ENCODE peak calls at places on chromosomes 12 and 14, in six cellular contexts. J is H9, M is mesenchymal stem cell, Q is IMR-90, D is trophoblast cell, E is H1. F is an unnamed sample.

GRCh38 chr12:65962921-65963883 is 138.9 kb downstream of the HMGA2 start:
- DNase-seq in J (peak; percentile 77), M (no peak), Q (no peak), D (peak; percentile 37), E (peak; percentile 77), F (no peak)

GRCh38 chr14:36070056-36071043 is 106.2 kb downstream of the PTCSC3 start:
- DNase-seq in J (peak; percentile 78), M (peak; percentile 70), Q (peak; percentile 64), D (peak; percentile 91), E (peak; percentile 70), F (peak; percentile 56)

GRCh38 chr12:130970165-130970907 is 16.6 kb downstream of the ADGRD1 start:
- DNase-seq in J (peak; percentile 8), M (no peak), Q (no peak), D (no peak), E (no peak), F (no peak)

GRCh38 chr12:128408669-128409068 is 141.7 kb downstream of the TMEM132C start:
- DNase-seq in J (no peak), M (no peak), Q (no peak), D (no peak), E (no peak), F (no peak)

GRCh38 chr14:88164906-88165534 is 158.0 kb downstream of the KCNK10 start:
- DNase-seq in J (no peak), M (no peak), Q (no peak), D (no peak), E (no peak), F (no peak)

GRCh38 chr14:55373784-55374725 is 37.6 kb downstream of the ATG14 start:
- DNase-seq in J (no peak), M (peak; percentile 72), Q (peak; percentile 77), D (peak; percentile 75), E (no peak), F (no peak)

GRCh38 chr14:65565948-65566347 is 153.4 kb downstream of the FUT8 start:
- DNase-seq in J (no peak), M (no peak), Q (no peak), D (no peak), E (no peak), F (no peak)

GRCh38 chr14:79597561-79597960 is 613.7 kb downstream of the DIO2 start:
- DNase-seq in J (no peak), M (peak; percentile 57), Q (peak; percentile 75), D (peak; percentile 7), E (no peak), F (no peak)

GRCh38 chr14:61234215-61234916 is 46.8 kb downstream of the TMEM30B start:
- DNase-seq in J (no peak), M (no peak), Q (no peak), D (no peak), E (no peak), F (no peak)

GRCh38 chr12:27998170-27999110 is 25.9 kb upstream of the PTHLH start:
- DNase-seq in J (no peak), M (no peak), Q (no peak), D (peak; percentile 55), E (no peak), F (no peak)

GRCh38 chr14:91418387-91419043 is 895 bp upstream of the CCDC88C start:
- DNase-seq in J (peak; percentile 83), M (peak; percentile 59), Q (peak; percentile 17), D (peak; percentile 95), E (peak; percentile 96), F (peak; percentile 57)

GRCh38 chr12:6231359-6232268 is 31.4 kb downstream of the CD9 start:
- DNase-seq in J (no peak), M (no peak), Q (no peak), D (no peak), E (no peak), F (no peak)

GRCh38 chr14:60485600-60486251 is at the start of gene C14orf39:
- DNase-seq in J (peak; percentile 71), M (peak; percentile 22), Q (peak; percentile 65), D (no peak), E (peak; percentile 69), F (peak; percentile 56)

GRCh38 chr14:88904864-88905263 is 80.4 kb downstream of the TTC8 start:
- DNase-seq in J (no peak), M (no peak), Q (peak; percentile 44), D (peak; percentile 18), E (no peak), F (no peak)

GRCh38 chr12:42979746-42980145 is 390.2 kb upstream of the PRICKLE1 start:
- DNase-seq in J (no peak), M (no peak), Q (peak; percentile 8), D (no peak), E (no peak), F (no peak)

GRCh38 chr14:98889107-98889835 is 382.7 kb downstream of the BCL11B start:
- DNase-seq in J (no peak), M (no peak), Q (no peak), D (no peak), E (no peak), F (no peak)

GRCh38 chr12:29763301-29763683 is 20.4 kb downstream of the TMTC1 start:
- DNase-seq in J (no peak), M (peak; percentile 6), Q (no peak), D (no peak), E (no peak), F (no peak)

GRCh38 chr12:11787437-11787836 is 138.0 kb downstream of the ETV6 start:
- DNase-seq in J (no peak), M (no peak), Q (no peak), D (no peak), E (no peak), F (no peak)

GRCh38 chr12:46660276-46660675 is 165.5 kb downstream of the SLC38A4 start:
- DNase-seq in J (no peak), M (peak; percentile 43), Q (peak; percentile 30), D (no peak), E (no peak), F (no peak)

DNA sequence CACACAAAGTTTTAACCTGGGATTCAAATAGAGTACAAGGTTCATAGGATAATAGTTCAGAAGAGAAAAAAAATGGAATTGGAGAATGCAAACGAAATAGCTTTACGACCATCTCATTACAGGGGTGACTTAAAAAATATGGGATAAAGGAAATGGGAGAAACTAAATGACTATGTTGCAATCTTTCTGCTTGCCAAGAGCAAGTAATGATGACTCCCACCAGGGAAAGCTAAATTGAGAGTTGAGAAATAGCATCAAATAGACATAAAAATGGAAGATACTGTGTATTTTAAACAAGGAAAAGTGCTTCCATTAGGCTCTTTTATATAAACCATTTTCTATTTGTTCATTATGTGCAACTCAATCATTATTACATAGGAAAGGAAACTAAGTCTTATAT is 155.7 kb upstream of the ATXN7L3B start:
- DNase-seq in J (no peak), M (no peak), Q (no peak), D (no peak), E (no peak), F (no peak)
- H4K91ac ChIP-seq in J (no peak overlapping the region), M (no peak overlapping the region), Q (no peak overlapping the region), D (no peak overlapping the region), E (no peak overlapping the region), F (no peak overlapping the region)

DNA sequence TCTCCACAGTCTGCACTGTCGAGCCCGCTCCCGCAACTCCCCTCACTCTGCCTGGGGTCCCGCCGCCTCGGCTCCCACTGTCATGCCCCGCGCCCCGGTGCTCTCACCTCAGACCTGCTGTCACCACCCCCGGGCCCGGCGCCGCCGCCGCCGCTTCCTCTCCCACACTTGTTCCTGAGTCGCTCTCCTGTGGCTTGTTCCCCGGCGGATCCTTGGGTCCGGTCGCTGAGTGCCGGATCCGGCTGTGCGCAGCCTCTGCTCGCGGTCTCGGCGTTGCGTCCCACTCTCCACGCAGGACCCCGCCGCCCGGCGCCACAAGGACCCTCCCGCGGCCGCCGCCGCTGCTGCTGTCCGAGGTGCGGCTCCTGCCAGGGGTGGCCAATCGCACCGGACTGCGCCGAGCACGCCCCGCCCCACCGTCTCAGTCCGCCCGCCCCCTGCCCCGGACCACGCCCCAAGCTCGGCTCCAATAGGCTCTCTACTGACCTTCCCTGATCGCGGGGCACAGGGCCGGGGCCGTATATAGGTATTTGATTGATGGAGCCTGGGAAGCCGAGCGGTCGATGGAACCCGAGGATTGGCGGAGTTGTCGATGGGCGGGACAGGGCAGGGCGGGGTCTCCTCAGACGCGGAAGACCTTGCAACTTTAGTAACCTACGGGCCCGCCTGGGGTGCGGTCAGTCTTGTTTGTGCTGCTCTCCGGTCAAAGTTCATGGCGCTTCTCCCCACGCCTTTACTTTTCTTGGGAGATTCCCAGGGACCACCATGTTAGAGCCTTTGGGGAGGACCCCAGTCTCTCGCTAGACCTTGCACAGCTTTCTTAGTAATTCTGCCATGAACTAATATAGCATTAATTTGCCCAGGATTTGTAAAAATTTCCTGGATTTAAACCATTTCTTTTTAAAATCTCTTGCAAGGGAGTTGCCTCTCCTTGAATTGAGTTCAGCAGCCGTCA is at the start of gene TAOK3:
- DNase-seq in J (peak; percentile 100), M (peak; percentile 99), Q (peak; percentile 97), D (peak; percentile 98), E (peak; percentile 93), F (peak; percentile 96)
- H4K8ac ChIP-seq in J (no peak within 1 kb of the TSS), M (peak within 1 kb of the TSS; percentile 12), Q (peak within 1 kb of the TSS; percentile 73), D (peak within 1 kb of the TSS; percentile 95), E (no peak within 1 kb of the TSS), F (no peak within 1 kb of the TSS)

DNA sequence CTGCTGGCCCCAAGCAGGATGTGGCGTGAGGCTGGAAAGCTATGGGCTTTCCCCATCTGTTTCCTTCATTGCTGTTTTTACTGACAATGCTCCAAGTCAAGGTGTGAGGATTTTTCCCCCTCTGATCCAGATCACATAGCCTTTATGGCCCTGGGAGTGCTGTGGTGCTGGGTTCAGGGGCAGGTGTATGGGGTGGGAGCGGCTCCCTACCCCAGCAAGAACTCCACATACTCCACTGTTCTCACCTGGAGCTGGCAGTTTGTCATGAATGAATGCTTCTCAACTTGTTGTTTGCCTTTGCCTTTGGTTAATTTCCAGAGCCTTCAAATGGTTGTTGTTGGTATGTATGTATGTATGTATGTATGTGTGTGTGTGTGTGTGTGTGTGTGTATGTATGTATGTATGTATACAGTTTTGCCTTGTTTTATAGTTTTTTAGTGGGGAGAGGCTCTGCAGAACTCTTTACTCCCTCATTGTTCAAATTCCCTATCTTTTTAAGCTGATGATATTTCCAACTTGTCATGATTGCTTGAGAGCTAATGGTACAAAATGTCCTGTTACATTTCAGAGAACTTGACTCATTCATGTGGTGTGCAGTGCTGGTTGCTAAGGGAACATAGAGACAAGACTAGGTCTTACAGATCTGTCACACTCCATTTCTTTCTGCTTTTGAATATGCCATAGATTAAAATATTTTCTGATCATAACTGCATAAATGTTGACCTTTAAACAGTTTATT is 36.6 kb upstream of the ASPG start:
- DNase-seq in J (no peak), M (peak; percentile 61), Q (no peak), D (peak; percentile 10), E (no peak), F (no peak)
- H4K91ac ChIP-seq in J (no peak overlapping the region), M (no peak overlapping the region), Q (no peak overlapping the region), D (no peak overlapping the region), E (no peak overlapping the region), F (no peak overlapping the region)

DNA sequence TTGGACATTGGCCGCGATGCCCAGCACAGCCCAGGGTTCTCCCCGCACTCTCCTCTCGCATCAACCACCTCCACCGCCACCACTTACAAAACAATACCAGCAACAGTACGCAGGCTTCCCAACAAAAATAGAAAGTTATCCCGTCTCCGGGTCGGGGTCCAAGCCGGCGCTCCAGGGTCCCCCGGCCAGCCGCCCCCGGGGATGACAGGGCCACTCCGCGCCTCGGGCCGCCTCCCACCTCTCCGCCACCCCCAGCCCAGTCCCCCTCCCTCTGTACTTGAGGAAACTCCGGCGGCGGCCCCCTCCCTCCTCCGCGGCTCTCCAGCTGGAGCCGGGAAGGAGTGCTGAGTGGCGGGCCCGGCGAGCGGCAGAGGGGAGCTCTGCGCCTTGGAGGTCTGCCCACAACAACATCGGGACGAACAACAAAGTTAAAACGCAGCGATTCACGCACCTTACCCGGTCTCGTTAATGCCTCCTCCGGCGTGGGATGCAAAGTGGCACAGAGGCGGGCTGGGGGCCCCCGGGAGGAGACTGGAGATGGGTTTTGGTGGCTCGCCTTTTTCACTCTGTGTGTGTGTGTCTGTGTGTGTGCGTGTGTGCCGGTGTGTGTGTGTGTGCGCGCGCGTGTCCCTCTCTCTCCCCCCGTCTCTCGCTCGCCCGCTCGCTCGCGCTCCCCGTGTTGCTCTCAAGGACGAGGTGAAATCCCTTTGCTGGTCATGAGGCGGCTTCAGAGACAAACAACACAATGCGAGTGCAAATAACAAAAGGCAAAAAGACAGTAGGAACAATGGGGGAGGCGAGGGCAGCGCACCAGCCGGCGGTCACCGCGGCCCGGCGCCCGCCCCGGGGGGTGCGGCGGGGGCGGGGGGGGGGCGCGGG is 386.8 kb downstream of the BCAT1 start:
- DNase-seq in J (peak; percentile 87), M (peak; percentile 83), Q (peak; percentile 62), D (peak; percentile 25), E (peak; percentile 87), F (peak; percentile 71)
- H4K8ac ChIP-seq in J (no peak overlapping the region), M (peak overlapping the region; percentile 75), Q (peak overlapping the region; percentile 16), D (peak overlapping the region; percentile 12), E (peak overlapping the region; percentile 89), F (no peak overlapping the region)